ENCODE peak calls at places on chromosomes 6 and 20, in ten cellular contexts. F, Z, R, E, U, K, A, X, O and Y are unnamed samples.

GRCh38 chr6:104921896-104922295 is 35.0 kb upstream of the LIN28B start:
- DNase-seq in F (no peak), Z (no peak), R (no peak), E (no peak), U (no peak), K (no peak), A (no peak), X (no peak), O (no peak), Y (no peak)

GRCh38 chr6:134519456-134519855 is 201.5 kb upstream of the SGK1 start:
- DNase-seq in F (no peak), Z (no peak), R (peak; percentile 51), E (peak; percentile 63), U (no peak), K (no peak), A (no peak), X (peak; percentile 35), O (peak; percentile 55), Y (no peak)

GRCh38 chr6:43976706-43977403 is 150.4 kb downstream of the MRPL14 start:
- DNase-seq in F (no peak), Z (no peak), R (peak; percentile 18), E (peak; percentile 14), U (no peak), K (no peak), A (no peak), X (no peak), O (no peak), Y (no peak)

GRCh38 chr6:140857734-140858380 is 1274.9 kb upstream of the GJE1 start:
- DNase-seq in F (no peak), Z (no peak), R (peak; percentile 95), E (no peak), U (peak; percentile 42), K (no peak), A (no peak), X (no peak), O (peak; percentile 89), Y (no peak)

GRCh38 chr20:45890077-45890996 is 671 bp downstream of the NEURL2 start:
- DNase-seq in F (peak; percentile 82), Z (peak; percentile 88), R (peak; percentile 78), E (peak; percentile 77), U (peak; percentile 92), K (peak; percentile 85), A (peak; percentile 69), X (peak; percentile 93), O (peak; percentile 89), Y (peak; percentile 89)

GRCh38 chr6:49151461-49151860 is 311.6 kb downstream of the MMUT start:
- DNase-seq in F (no peak), Z (no peak), R (peak; percentile 9), E (no peak), U (no peak), K (no peak), A (no peak), X (no peak), O (no peak), Y (no peak)

GRCh38 chr6:157669747-157670216 is 153.3 kb upstream of the SNX9 start:
- DNase-seq in F (no peak), Z (peak; percentile 80), R (peak; percentile 71), E (peak; percentile 59), U (peak; percentile 73), K (peak; percentile 79), A (peak; percentile 60), X (peak; percentile 86), O (peak; percentile 60), Y (peak; percentile 33)

GRCh38 chr6:125054331-125054730 is 92.1 kb downstream of the RNF217 start:
- DNase-seq in F (no peak), Z (no peak), R (no peak), E (no peak), U (no peak), K (no peak), A (no peak), X (no peak), O (no peak), Y (no peak)

GRCh38 chr6:98977606-98978292 is 30.0 kb upstream of the FBXL4 start:
- DNase-seq in F (no peak), Z (no peak), R (no peak), E (no peak), U (no peak), K (no peak), A (no peak), X (no peak), O (peak; percentile 3), Y (no peak)

GRCh38 chr6:12051861-12052368 is 39.8 kb downstream of the HIVEP1 start:
- DNase-seq in F (no peak), Z (no peak), R (peak; percentile 88), E (no peak), U (no peak), K (peak; percentile 40), A (no peak), X (no peak), O (no peak), Y (no peak)

GRCh38 chr20:44861547-44862006 is 23.9 kb upstream of the YWHAB start:
- DNase-seq in F (no peak), Z (no peak), R (peak; percentile 18), E (peak; percentile 56), U (no peak), K (no peak), A (no peak), X (peak; percentile 70), O (peak; percentile 17), Y (no peak)

GRCh38 chr6:14792118-14792955 is 453.5 kb upstream of the JARID2 start:
- DNase-seq in F (no peak), Z (no peak), R (no peak), E (no peak), U (no peak), K (no peak), A (no peak), X (no peak), O (no peak), Y (no peak)

GRCh38 chr20:25275813-25276532 is 28.1 kb downstream of the PYGB start:
- DNase-seq in F (peak; percentile 32), Z (no peak), R (no peak), E (peak; percentile 16), U (no peak), K (no peak), A (peak; percentile 16), X (peak; percentile 11), O (no peak), Y (peak; percentile 4)

GRCh38 chr6:85078071-85078470 is 313.7 kb upstream of the TBX18 start:
- DNase-seq in F (no peak), Z (no peak), R (peak; percentile 84), E (no peak), U (peak; percentile 5), K (no peak), A (no peak), X (no peak), O (peak; percentile 48), Y (no peak)

DNA sequence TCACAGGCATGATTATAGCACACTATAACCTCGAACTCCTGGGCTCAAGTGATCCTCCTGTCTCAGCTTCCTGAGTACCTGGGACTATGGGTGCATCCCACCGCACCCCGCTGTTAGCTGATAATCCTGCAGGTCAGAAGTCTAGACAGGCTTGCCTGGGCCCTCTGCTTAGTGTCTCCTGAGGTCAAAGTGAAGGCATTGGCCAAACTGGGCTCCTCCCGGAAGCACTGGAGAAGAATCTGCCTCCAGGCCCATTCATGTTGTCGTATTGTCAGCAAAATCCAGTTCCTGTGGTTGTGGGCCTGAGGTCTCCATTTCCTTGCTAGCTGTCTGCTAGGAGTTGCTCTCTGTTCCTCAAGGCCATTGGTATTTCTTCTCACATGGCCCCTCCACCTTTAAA is 6.3 kb upstream of the MROH8 start:
- DNase-seq in F (no peak), Z (no peak), R (no peak), E (no peak), U (no peak), K (peak; percentile 9), A (peak; percentile 28), X (no peak), O (no peak), Y (no peak)
- H3K36me3 ChIP-seq in F (peaks cover 5% of the 10 kb centered on the region), Z (no peaks in the 10 kb centered on the region), R (peaks cover 28% of the 10 kb centered on the region), E (no peaks in the 10 kb centered on the region), U (no peaks in the 10 kb centered on the region), K (no peaks in the 10 kb centered on the region), A (no peaks in the 10 kb centered on the region), X (no peaks in the 10 kb centered on the region), O (peaks cover 25% of the 10 kb centered on the region), Y (no peaks in the 10 kb centered on the region)

GRCh38 chr20:858011-858410 is 24.5 kb downstream of the FAM110A start:
- DNase-seq in F (no peak), Z (no peak), R (no peak), E (no peak), U (no peak), K (no peak), A (no peak), X (no peak), O (no peak), Y (no peak)

GRCh38 chr20:855466-856360 is 22.2 kb downstream of the FAM110A start:
- DNase-seq in F (no peak), Z (no peak), R (no peak), E (no peak), U (no peak), K (no peak), A (no peak), X (no peak), O (no peak), Y (no peak)

GRCh38 chr20:860891-861290 is 27.4 kb downstream of the FAM110A start:
- DNase-seq in F (no peak), Z (no peak), R (no peak), E (no peak), U (no peak), K (no peak), A (no peak), X (no peak), O (no peak), Y (no peak)

GRCh38 chr20:856361-856775 is 22.9 kb downstream of the FAM110A start:
- DNase-seq in F (no peak), Z (no peak), R (peak; percentile 54), E (no peak), U (no peak), K (no peak), A (peak; percentile 92), X (no peak), O (no peak), Y (peak; percentile 44)

GRCh38 chr20:859661-860294 is 26.3 kb downstream of the FAM110A start:
- DNase-seq in F (no peak), Z (no peak), R (peak; percentile 12), E (no peak), U (no peak), K (no peak), A (no peak), X (no peak), O (no peak), Y (no peak)
- TF ChIP-seq CTCF in F (no peak), Z (no peak), R (peak; percentile 8), E (no peak), U (no peak), K (no peak), A (no peak), X (no peak), O (no peak), Y (no peak)

GRCh38 chr6:136772685-136773472 is 19.4 kb downstream of the MAP3K5 start:
- DNase-seq in F (no peak), Z (no peak), R (no peak), E (no peak), U (peak; percentile 43), K (no peak), A (no peak), X (no peak), O (no peak), Y (peak; percentile 88)
- TF ChIP-seq POLR2A in F (no peak), Z (no peak), R (no peak), E (no peak), U (no peak), K (no peak), A (no peak), X (no peak), O (no peak), Y (peak; percentile 12)

DNA sequence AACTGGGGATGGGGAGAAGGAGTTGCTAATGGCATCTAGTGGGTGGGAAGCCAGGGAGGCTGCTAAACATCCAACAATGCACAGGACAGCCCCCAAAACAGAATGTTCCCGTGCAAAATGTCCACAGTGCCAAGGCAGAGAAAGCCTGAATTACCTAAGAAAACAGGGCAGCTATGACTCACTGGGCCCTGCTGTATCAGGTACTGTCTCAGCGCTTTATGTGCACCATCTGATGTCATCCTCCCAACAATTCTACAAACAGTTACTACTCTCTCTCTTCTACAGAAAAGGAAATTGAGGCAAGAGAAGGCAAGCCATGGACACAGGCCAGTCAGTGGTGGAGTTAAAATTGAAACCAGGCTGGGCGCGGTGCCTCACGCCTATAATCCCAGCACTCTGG is 3.1 kb downstream of the YTHDF1 start:
- DNase-seq in F (no peak), Z (no peak), R (no peak), E (no peak), U (no peak), K (no peak), A (no peak), X (no peak), O (no peak), Y (no peak)
- H3K36me3 ChIP-seq in F (no peaks in the 10 kb centered on the region), Z (no peaks in the 10 kb centered on the region), R (peaks cover 39% of the 10 kb centered on the region), E (no peaks in the 10 kb centered on the region), U (no peaks in the 10 kb centered on the region), K (no peaks in the 10 kb centered on the region), A (no peaks in the 10 kb centered on the region), X (no peaks in the 10 kb centered on the region), O (peaks cover 17% of the 10 kb centered on the region), Y (peaks cover 3% of the 10 kb centered on the region)